ENCODE peak calls at places on chromosomes 1 and 21, in four cellular contexts. C is GM12878, H is HepG2, V is K562. Z is an unnamed sample.

GRCh38 chr1:111739984-111740765 is 980 bp upstream of the INKA2 start:
- DNase-seq in C (no peak), H (no peak), V (peak), Z (peak)

GRCh38 chr1:210866532-210866931 is 267.4 kb downstream of the KCNH1 start:
- DNase-seq in C (no peak), H (no peak), V (no peak), Z (no peak)

GRCh38 chr1:58823481-58824010 is 39.7 kb upstream of the JUN start:
- DNase-seq in C (no peak), H (no peak), V (peak), Z (no peak)

GRCh38 chr1:234610061-234610581 is at the start of gene IRF2BP2:
- DNase-seq in C (no peak), H (peak), V (peak), Z (peak)

GRCh38 chr1:246157516-246157915 is 349.6 kb downstream of the SMYD3 start:
- DNase-seq in C (no peak), H (no peak), V (no peak), Z (no peak)

GRCh38 chr1:11707621-11708276 is 16.2 kb downstream of the DRAXIN start:
- DNase-seq in C (no peak), H (peak), V (peak), Z (peak)

GRCh38 chr1:147247656-147248238 is 5.3 kb downstream of the CHD1L start:
- DNase-seq in C (no peak), H (peak), V (no peak), Z (no peak)

GRCh38 chr1:150976879-150977694 is 2.5 kb upstream of the CERS2 start:
- DNase-seq in C (no peak), H (peak), V (peak), Z (no peak)

GRCh38 chr1:206912445-206913095 is 9.2 kb downstream of the FCMR start:
- DNase-seq in C (no peak), H (peak), V (peak), Z (peak)

GRCh38 chr21:37220433-37220980 is 46.6 kb downstream of the VPS26C start:
- DNase-seq in C (no peak), H (peak), V (no peak), Z (no peak)
- TF ChIP-seq FOXK2 in C (no peak), H (no peak), V (no peak), Z (no peak)

DNA sequence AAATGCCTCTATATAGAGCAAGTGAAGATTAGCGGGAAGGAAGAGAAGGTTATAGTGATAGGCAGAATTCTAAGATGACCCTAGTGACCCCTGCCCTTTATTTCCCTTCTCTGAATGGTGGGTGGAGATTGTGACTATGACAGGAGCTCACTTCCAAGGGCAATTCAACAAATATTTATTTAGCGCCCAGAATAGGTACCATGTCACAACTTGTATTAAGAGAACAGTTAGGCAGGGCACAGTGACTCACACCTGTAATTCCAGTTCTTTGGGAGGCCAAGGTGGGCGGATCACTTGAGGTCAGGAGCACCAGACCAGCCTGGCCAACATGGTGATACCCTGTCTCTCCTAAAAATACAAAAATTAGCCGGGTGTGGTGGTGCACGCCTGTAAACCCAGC is 236.0 kb upstream of the POGK start:
- DNase-seq in C (no peak), H (no peak), V (no peak), Z (no peak)
- TF ChIP-seq FOXK2 in C (no peak), H (no peak), V (no peak), Z (no peak)

GRCh38 chr21:33325222-33326067 is 675 bp downstream of the IFNAR1 start:
- DNase-seq in C (no peak), H (peak), V (no peak), Z (peak)
- TF ChIP-seq FOXK2 in C (no peak), H (no peak), V (no peak), Z (no peak)

DNA sequence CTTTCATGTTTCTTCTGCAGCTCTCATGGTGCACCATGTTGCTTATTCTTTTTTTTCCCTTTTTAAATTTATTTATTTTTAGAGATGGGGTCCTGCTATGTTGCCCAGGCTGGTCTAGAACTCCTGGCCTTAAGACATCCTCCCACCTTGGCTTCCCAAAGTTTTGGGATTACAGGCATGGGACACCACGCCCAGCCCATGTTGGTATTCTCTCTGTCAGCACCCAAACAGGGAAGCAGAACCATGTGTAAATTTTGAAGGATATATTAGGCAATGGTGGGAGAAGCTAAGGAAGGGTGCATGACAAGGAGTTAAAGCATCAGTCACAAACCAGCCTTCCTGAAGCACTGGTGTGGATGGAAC is 39.6 kb upstream of the ENAH start:
- DNase-seq in C (no peak), H (no peak), V (no peak), Z (no peak)
- TF ChIP-seq FOXK2 in C (no peak), H (no peak), V (no peak), Z (no peak)

DNA sequence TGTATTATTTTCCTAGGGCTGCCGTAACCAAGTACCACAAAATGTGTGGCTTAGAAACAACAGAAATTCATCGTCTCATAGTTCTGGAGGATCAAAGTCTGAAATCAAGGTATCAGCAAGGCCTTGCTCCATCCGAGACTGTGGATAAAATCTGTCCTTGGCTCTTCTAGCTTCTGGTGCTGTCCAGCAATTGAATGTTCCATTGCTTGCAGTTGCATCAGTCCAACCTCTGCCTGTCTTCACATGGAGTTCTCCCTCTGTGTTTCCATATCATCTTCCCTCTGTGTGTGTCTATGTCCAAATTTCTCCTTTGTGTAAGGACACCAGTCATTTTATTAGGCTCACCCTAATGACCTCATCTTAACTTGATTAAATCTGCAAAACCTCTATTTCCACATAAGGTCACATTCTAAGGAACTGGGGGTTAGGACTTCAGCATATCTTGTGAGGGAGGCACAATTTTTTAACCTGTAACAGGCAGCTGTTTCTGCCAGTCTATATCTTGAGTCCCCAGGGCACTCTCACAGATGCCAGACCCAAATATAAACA is 84.2 kb downstream of the ERG start:
- DNase-seq in C (no peak), H (no peak), V (no peak), Z (no peak)
- TF ChIP-seq FOXK2 in C (no peak), H (no peak), V (no peak), Z (no peak)

Z was measured in HEK293T.